ENCODE peak calls at places on chromosomes 16 and 17, in seven cellular contexts. J, D, A, K, Y, I and C are unnamed samples.

GRCh38 chr17:19384723-19385391 is 2.1 kb downstream of the MFAP4 start:
- DNase-seq in J (no peak), D (no peak), A (peak), K (peak), Y (peak), I (peak), C (peak)

GRCh38 chr17:33294994-33295393 is 1.9 kb upstream of the ASIC2 start:
- DNase-seq in J (no peak), D (no peak), A (no peak), K (no peak), Y (no peak), I (no peak), C (no peak)

GRCh38 chr17:10789694-10790271 is 14.1 kb downstream of the TMEM238L start:
- DNase-seq in J (no peak), D (no peak), A (no peak), K (no peak), Y (no peak), I (no peak), C (no peak)

GRCh38 chr16:65739518-65739917 is 617.7 kb upstream of the CDH11 start:
- DNase-seq in J (no peak), D (no peak), A (no peak), K (no peak), Y (no peak), I (no peak), C (no peak)

GRCh38 chr17:6799738-6800137 is 23.7 kb downstream of the FBXO39 start:
- DNase-seq in J (no peak), D (no peak), A (no peak), K (no peak), Y (no peak), I (no peak), C (no peak)

GRCh38 chr16:89581861-89582563 is 6.5 kb downstream of the CPNE7 start:
- DNase-seq in J (no peak), D (no peak), A (no peak), K (no peak), Y (no peak), I (peak), C (no peak)

GRCh38 chr16:23182675-23183485 is at the start of gene SCNN1G:
- DNase-seq in J (no peak), D (no peak), A (no peak), K (peak), Y (no peak), I (peak), C (no peak)

GRCh38 chr17:45936610-45937009 is 42.3 kb downstream of the MAPT start:
- DNase-seq in J (no peak), D (no peak), A (no peak), K (no peak), Y (peak), I (no peak), C (no peak)

GRCh38 chr16:11391576-11391975 is 46.3 kb downstream of the RMI2 start:
- DNase-seq in J (no peak), D (no peak), A (no peak), K (no peak), Y (no peak), I (peak), C (no peak)

GRCh38 chr17:28885363-28885762 is 12.2 kb downstream of the FLOT2 start:
- DNase-seq in J (no peak), D (no peak), A (no peak), K (no peak), Y (no peak), I (no peak), C (no peak)

GRCh38 chr17:65467156-65467555 is 94.3 kb downstream of the AXIN2 start:
- DNase-seq in J (no peak), D (no peak), A (no peak), K (no peak), Y (no peak), I (no peak), C (no peak)

GRCh38 chr16:19295393-19295792 is 9.9 kb downstream of the CLEC19A start:
- DNase-seq in J (no peak), D (no peak), A (no peak), K (no peak), Y (no peak), I (no peak), C (no peak)

GRCh38 chr17:17757391-17757791 is 76.1 kb downstream of the RAI1 start:
- DNase-seq in J (no peak), D (no peak), A (no peak), K (no peak), Y (no peak), I (no peak), C (no peak)

GRCh38 chr17:71460943-71461342 is 659.9 kb upstream of the SOX9 start:
- DNase-seq in J (no peak), D (no peak), A (no peak), K (peak), Y (peak), I (peak), C (no peak)

GRCh38 chr17:66691644-66692500 is 143.0 kb upstream of the CACNG5 start:
- DNase-seq in J (no peak), D (peak), A (no peak), K (peak), Y (no peak), I (no peak), C (no peak)

GRCh38 chr17:77836557-77837041 is 121.9 kb upstream of the TNRC6C start:
- DNase-seq in J (no peak), D (no peak), A (no peak), K (peak), Y (no peak), I (no peak), C (no peak)

GRCh38 chr17:41965694-41966375 is 760 bp upstream of the CNP start:
- DNase-seq in J (peak), D (no peak), A (no peak), K (peak), Y (peak), I (peak), C (peak)

GRCh38 chr16:2023098-2023925 is 3.4 kb upstream of the NHERF2 start:
- DNase-seq in J (peak), D (peak), A (peak), K (peak), Y (peak), I (peak), C (peak)

GRCh38 chr16:4057439-4057877 is 58.8 kb downstream of the ADCY9 start:
- DNase-seq in J (no peak), D (no peak), A (no peak), K (no peak), Y (no peak), I (no peak), C (no peak)

GRCh38 chr16:49440156-49441065 is 66.8 kb downstream of the C16orf78 start:
- DNase-seq in J (no peak), D (no peak), A (no peak), K (no peak), Y (peak), I (no peak), C (peak)

GRCh38 chr17:2433696-2434095 is 32.8 kb upstream of the MNT start:
- DNase-seq in J (no peak), D (peak), A (no peak), K (no peak), Y (no peak), I (no peak), C (no peak)

GRCh38 chr17:69031839-69032238 is 28.9 kb downstream of the ABCA9 start:
- DNase-seq in J (no peak), D (no peak), A (no peak), K (no peak), Y (no peak), I (peak), C (no peak)

GRCh38 chr16:56847173-56847948 is 17.6 kb upstream of the SLC12A3 start:
- DNase-seq in J (no peak), D (no peak), A (no peak), K (no peak), Y (no peak), I (no peak), C (no peak)

GRCh38 chr17:2892305-2892971 is 96.2 kb downstream of the RAP1GAP2 start:
- DNase-seq in J (no peak), D (peak), A (no peak), K (peak), Y (no peak), I (peak), C (peak)

GRCh38 chr17:3695723-3696411 is at the start of gene P2RX5:
- DNase-seq in J (no peak), D (no peak), A (no peak), K (peak), Y (no peak), I (peak), C (no peak)